ENCODE peak calls at places on chromosome X, in eight cellular contexts. Y is breast epithelium; K is Kasumi-1; P is stimulated activated CD8-positive, alpha-beta memory T cell treated with anti-CD3 and anti-CD28 coated beads, Interleukin-7, amount 100 ng/mL, for 1 hour; B is tibial nerve; H is mesendoderm; G is natural killer cell; O is NCI-H1092 treated with DMSO at 0.1 percent for 48 hours. Z is an unnamed sample.

GRCh38 chrX:153794897-153795816 is 689 bp downstream of the SSR4 start:
- DNase-seq in Y (no peak), K (no peak), P (no peak), B (no peak), H (peak), G (peak), O (peak), Z (peak)

GRCh38 chrX:153637121-153638040 is 9.6 kb upstream of the DUSP9 start:
- DNase-seq in Y (no peak), K (no peak), P (no peak), B (no peak), H (no peak), G (no peak), O (no peak), Z (no peak)

GRCh38 chrX:12999422-12999821 is 24.5 kb downstream of the TMSB4X start:
- DNase-seq in Y (no peak), K (no peak), P (no peak), B (no peak), H (no peak), G (no peak), O (no peak), Z (no peak)

GRCh38 chrX:9180623-9181022 is 146.7 kb upstream of the FAM9B start:
- DNase-seq in Y (no peak), K (no peak), P (no peak), B (no peak), H (peak), G (no peak), O (no peak), Z (no peak)

GRCh38 chrX:17987783-17988182 is 126.7 kb upstream of the RAI2 start:
- DNase-seq in Y (no peak), K (no peak), P (no peak), B (no peak), H (no peak), G (no peak), O (no peak), Z (no peak)

GRCh38 chrX:130079824-130080406 is 30.4 kb downstream of the ELF4 start:
- DNase-seq in Y (no peak), K (peak), P (no peak), B (peak), H (peak), G (no peak), O (peak), Z (peak)

GRCh38 chrX:25851141-25851540 is 287.0 kb upstream of the MAGEB18 start:
- DNase-seq in Y (no peak), K (no peak), P (no peak), B (no peak), H (no peak), G (no peak), O (no peak), Z (no peak)

GRCh38 chrX:45198706-45199105 is 2.0 kb downstream of the DIPK2B start:
- DNase-seq in Y (no peak), K (no peak), P (no peak), B (no peak), H (no peak), G (no peak), O (no peak), Z (no peak)

GRCh38 chrX:1465261-1466231 is 12.8 kb upstream of the ASMTL start:
- DNase-seq in Y (no peak), K (no peak), P (no peak), B (no peak), H (no peak), G (peak), O (no peak), Z (no peak)

GRCh38 chrX:68827256-68827655 is 1.6 kb upstream of the EFNB1 start:
- DNase-seq in Y (no peak), K (no peak), P (no peak), B (no peak), H (no peak), G (no peak), O (no peak), Z (no peak)

GRCh38 chrX:9668537-9668936 is 97.1 kb downstream of the GPR143 start:
- DNase-seq in Y (no peak), K (no peak), P (no peak), B (no peak), H (no peak), G (no peak), O (no peak), Z (no peak)

GRCh38 chrX:76126851-76127250 is 46.0 kb upstream of the PBDC1 start:
- DNase-seq in Y (no peak), K (no peak), P (no peak), B (no peak), H (peak), G (no peak), O (no peak), Z (no peak)

GRCh38 chrX:2710496-2710895 is 19.4 kb downstream of the CD99 start:
- DNase-seq in Y (no peak), K (no peak), P (no peak), B (no peak), H (peak), G (no peak), O (no peak), Z (no peak)

GRCh38 chrX:8636442-8636841 is 95.5 kb downstream of the ANOS1 start:
- DNase-seq in Y (no peak), K (no peak), P (no peak), B (no peak), H (no peak), G (no peak), O (no peak), Z (no peak)

GRCh38 chrX:74523870-74524735 is 90.3 kb downstream of the RLIM start:
- DNase-seq in Y (no peak), K (no peak), P (no peak), B (no peak), H (no peak), G (no peak), O (no peak), Z (no peak)

Z was measured in OCI-M1.